ENCODE peak calls at places on chromosomes 7 and 10, in four cellular contexts. J, H, A and Z are unnamed samples.

GRCh38 chr7:3592438-3593134 is 291.5 kb downstream of the SDK1 start:
- DNase-seq in J (no peak), H (no peak), A (no peak), Z (no peak)

GRCh38 chr10:17576768-17577167 is 40.4 kb downstream of the HACD1 start:
- DNase-seq in H (no peak), A (no peak), J (no peak), Z (no peak)

GRCh38 chr10:93751832-93752231 is 5.9 kb upstream of the LGI1 start:
- DNase-seq in J (no peak), A (no peak), H (peak), Z (no peak)

GRCh38 chr7:34091330-34091917 is 186.1 kb downstream of the BMPER start:
- DNase-seq in A (no peak), H (peak), J (no peak), Z (no peak)

GRCh38 chr7:134690614-134691504 is 44.2 kb downstream of the BPGM start:
- DNase-seq in J (no peak), A (peak), H (peak), Z (peak)

GRCh38 chr10:35070521-35070920 is 19.6 kb downstream of the CUL2 start:
- DNase-seq in A (no peak), H (no peak), J (no peak), Z (no peak)

GRCh38 chr10:91032614-91033248 is 111.8 kb upstream of the ANKRD1 start:
- DNase-seq in H (peak), A (no peak), J (no peak), Z (no peak)

GRCh38 chr10:77799352-77799751 is 127.2 kb downstream of the DLG5 start:
- DNase-seq in A (no peak), H (peak), J (no peak), Z (no peak)

GRCh38 chr7:25286756-25287155 is 58.5 kb upstream of the NPVF start:
- DNase-seq in H (no peak), J (no peak), A (no peak), Z (no peak)

GRCh38 chr10:102243304-102243703 is 2.0 kb upstream of the PITX3 start:
- DNase-seq in A (no peak), J (no peak), H (peak), Z (no peak)

GRCh38 chr10:102246261-102246660 is 929 bp downstream of the GBF1 start:
- DNase-seq in A (no peak), H (peak), J (no peak), Z (no peak)

GRCh38 chr10:102245932-102246251 is 560 bp downstream of the GBF1 start:
- DNase-seq in A (no peak), H (no peak), J (no peak), Z (no peak)

GRCh38 chr10:102245101-102245931 is at the start of gene GBF1:
- DNase-seq in H (peak), J (peak), A (peak), Z (peak)

GRCh38 chr10:102247724-102248123 is 2.4 kb downstream of the GBF1 start:
- DNase-seq in J (no peak), A (no peak), H (no peak), Z (no peak)
- H3K4me3 ChIP-seq in J (no peak), A (no peak), H (no peak), Z (no peak)

GRCh38 chr7:133079296-133079695 is 2.6 kb downstream of the CHCHD3 start:
- DNase-seq in J (no peak), A (no peak), H (no peak), Z (no peak)

GRCh38 chr7:133081605-133082389 is at the start of gene CHCHD3:
- DNase-seq in J (peak), H (peak), A (peak), Z (peak)

GRCh38 chr7:133076142-133076541 is 5.7 kb downstream of the CHCHD3 start:
- DNase-seq in H (no peak), J (no peak), A (no peak), Z (no peak)

GRCh38 chr7:133081119-133081604 is 728 bp downstream of the CHCHD3 start:
- DNase-seq in J (no peak), H (no peak), A (no peak), Z (no peak)

DNA sequence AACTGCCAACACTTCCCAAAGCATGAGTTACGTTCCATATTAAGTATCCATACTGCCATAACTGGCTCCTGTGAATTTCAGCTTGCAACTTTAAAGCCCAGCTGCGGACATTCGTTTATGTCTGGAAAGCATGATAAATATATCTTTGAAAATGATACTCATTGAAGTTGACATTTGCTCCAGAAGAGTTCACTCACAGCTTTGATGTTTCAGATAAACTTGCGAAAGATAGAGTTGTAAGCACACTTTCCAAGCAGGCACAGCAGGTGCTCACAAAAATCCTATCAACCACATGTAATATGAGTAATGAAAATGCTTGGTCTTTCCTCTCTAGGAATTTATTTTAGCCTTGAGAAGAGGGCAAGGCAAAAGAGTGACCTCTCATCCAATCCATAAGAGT is 4.5 kb downstream of the CHCHD3 start:
- DNase-seq in J (no peak), A (no peak), H (no peak), Z (no peak)
- H3K4me3 ChIP-seq in J (no peak), A (no peak), H (no peak), Z (no peak)

GRCh38 chr7:103989785-103990775 is 622 bp upstream of the RELN start:
- DNase-seq in J (no peak), H (peak), A (peak), Z (no peak)

GRCh38 chr7:103989200-103989784 is at the start of gene RELN:
- DNase-seq in A (no peak), H (peak), J (no peak), Z (no peak)

GRCh38 chr7:103987455-103987854 is 2.0 kb downstream of the RELN start:
- DNase-seq in J (no peak), H (no peak), A (no peak), Z (no peak)

GRCh38 chr7:103990991-103991390 is 1.5 kb upstream of the RELN start:
- DNase-seq in A (no peak), H (no peak), J (no peak), Z (no peak)

GRCh38 chr7:103988468-103989199 is 824 bp downstream of the RELN start:
- DNase-seq in H (no peak), A (no peak), J (no peak), Z (no peak)
- H3K4me3 ChIP-seq in H (no peak), A (peak), J (no peak), Z (no peak)

DNA sequence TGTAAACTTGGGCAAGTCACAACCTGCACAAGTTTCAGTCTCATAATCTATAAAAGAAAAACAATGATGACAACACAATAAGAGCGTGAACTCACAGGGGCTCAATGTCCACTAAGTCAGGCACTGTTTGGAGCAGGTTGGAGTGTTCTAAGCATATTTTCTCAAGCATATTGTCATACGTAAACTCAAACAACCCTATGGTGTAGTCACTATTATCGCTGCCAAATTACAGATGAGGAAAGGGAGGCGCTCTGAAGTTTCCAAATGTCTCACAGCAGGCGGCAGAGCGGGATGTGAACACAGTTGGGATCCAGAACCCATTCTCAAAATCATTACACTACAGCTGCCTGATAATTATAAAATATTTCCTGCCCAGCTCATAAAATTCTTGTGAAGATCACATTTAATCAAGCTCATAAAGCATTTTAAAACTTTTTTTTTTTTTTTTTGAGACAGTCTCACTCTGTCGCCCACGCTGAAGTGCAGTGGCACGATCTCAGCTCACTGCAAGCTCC is 64.3 kb downstream of the USP6NL start:
- DNase-seq in A (no peak), H (peak), J (no peak), Z (no peak)
- H3K4me3 ChIP-seq in A (no peak), H (peak), J (no peak), Z (no peak)